ENCODE peak calls at places on chromosomes 11 and 22, in eight cellular contexts. One of them, this sample, is unnamed.

GRCh38 chr11:117910941-117911630 is 18.1 kb downstream of the TMPRSS13 start:
- DNase-seq in activated T-cell treated with anti-CD3 and anti-CD28 coated beads for 48 hours: no peak
- DNase-seq in cardiac muscle cell: no peak
- DNase-seq in T-cell: no peak
- DNase-seq in iPS-NIHi11: no peak
- DNase-seq in astrocyte of the spinal cord: no peak
- DNase-seq in A549: no peak
- DNase-seq in uterus: no peak
- DNase-seq in this sample: no peak

GRCh38 chr22:31893460-31893859 is 50.9 kb upstream of the YWHAH start:
- DNase-seq in activated T-cell treated with anti-CD3 and anti-CD28 coated beads for 48 hours: no peak
- DNase-seq in cardiac muscle cell: peak; percentile 28
- DNase-seq in T-cell: no peak
- DNase-seq in iPS-NIHi11: no peak
- DNase-seq in astrocyte of the spinal cord: peak; percentile 49
- DNase-seq in A549: no peak
- DNase-seq in uterus: no peak
- DNase-seq in this sample: no peak

GRCh38 chr11:46330887-46331652 is 16.2 kb upstream of the DGKZ start:
- DNase-seq in activated T-cell treated with anti-CD3 and anti-CD28 coated beads for 48 hours: no peak
- DNase-seq in cardiac muscle cell: peak; percentile 34
- DNase-seq in T-cell: peak; percentile 49
- DNase-seq in iPS-NIHi11: no peak
- DNase-seq in astrocyte of the spinal cord: no peak
- DNase-seq in A549: no peak
- DNase-seq in uterus: no peak
- DNase-seq in this sample: peak; percentile 51

GRCh38 chr11:74672956-74673895 is 58.0 kb downstream of the CHRDL2 start:
- DNase-seq in activated T-cell treated with anti-CD3 and anti-CD28 coated beads for 48 hours: no peak
- DNase-seq in cardiac muscle cell: peak; percentile 98
- DNase-seq in T-cell: no peak
- DNase-seq in iPS-NIHi11: no peak
- DNase-seq in astrocyte of the spinal cord: peak; percentile 98
- DNase-seq in A549: peak; percentile 98
- DNase-seq in uterus: peak; percentile 98
- DNase-seq in this sample: no peak

GRCh38 chr22:17119481-17120202 is 1.5 kb downstream of the TMEM121B start:
- DNase-seq in activated T-cell treated with anti-CD3 and anti-CD28 coated beads for 48 hours: no peak
- DNase-seq in cardiac muscle cell: peak; percentile 38
- DNase-seq in T-cell: no peak
- DNase-seq in iPS-NIHi11: peak; percentile 78
- DNase-seq in astrocyte of the spinal cord: no peak
- DNase-seq in A549: peak; percentile 59
- DNase-seq in uterus: no peak
- DNase-seq in this sample: no peak

GRCh38 chr22:50696799-50697561 is 24.4 kb downstream of the SHANK3 start:
- DNase-seq in activated T-cell treated with anti-CD3 and anti-CD28 coated beads for 48 hours: no peak
- DNase-seq in cardiac muscle cell: peak; percentile 39
- DNase-seq in T-cell: no peak
- DNase-seq in iPS-NIHi11: peak; percentile 88
- DNase-seq in astrocyte of the spinal cord: no peak
- DNase-seq in A549: no peak
- DNase-seq in uterus: no peak
- DNase-seq in this sample: no peak

GRCh38 chr11:130608267-130608666 is 159.8 kb downstream of the ADAMTS15 start:
- DNase-seq in activated T-cell treated with anti-CD3 and anti-CD28 coated beads for 48 hours: no peak
- DNase-seq in cardiac muscle cell: no peak
- DNase-seq in T-cell: no peak
- DNase-seq in iPS-NIHi11: no peak
- DNase-seq in astrocyte of the spinal cord: no peak
- DNase-seq in A549: no peak
- DNase-seq in uterus: no peak
- DNase-seq in this sample: no peak

GRCh38 chr11:16820324-16821092 is 82.1 kb downstream of the C11orf58 start:
- DNase-seq in activated T-cell treated with anti-CD3 and anti-CD28 coated beads for 48 hours: peak; percentile 67
- DNase-seq in cardiac muscle cell: peak; percentile 86
- DNase-seq in T-cell: peak; percentile 47
- DNase-seq in iPS-NIHi11: peak; percentile 81
- DNase-seq in astrocyte of the spinal cord: peak; percentile 80
- DNase-seq in A549: peak; percentile 77
- DNase-seq in uterus: peak; percentile 54
- DNase-seq in this sample: peak; percentile 17

GRCh38 chr22:23062616-23063538 is 7.4 kb upstream of the GNAZ start:
- DNase-seq in activated T-cell treated with anti-CD3 and anti-CD28 coated beads for 48 hours: no peak
- DNase-seq in cardiac muscle cell: no peak
- DNase-seq in T-cell: no peak
- DNase-seq in iPS-NIHi11: no peak
- DNase-seq in astrocyte of the spinal cord: no peak
- DNase-seq in A549: no peak
- DNase-seq in uterus: no peak
- DNase-seq in this sample: no peak

GRCh38 chr11:776459-777287 is 614 bp downstream of the GATD1 start:
- DNase-seq in activated T-cell treated with anti-CD3 and anti-CD28 coated beads for 48 hours: no peak
- DNase-seq in cardiac muscle cell: peak; percentile 39
- DNase-seq in T-cell: no peak
- DNase-seq in iPS-NIHi11: peak; percentile 97
- DNase-seq in astrocyte of the spinal cord: no peak
- DNase-seq in A549: no peak
- DNase-seq in uterus: no peak
- DNase-seq in this sample: no peak

GRCh38 chr22:44448271-44448780 is 49.7 kb downstream of the RTL6 start:
- DNase-seq in activated T-cell treated with anti-CD3 and anti-CD28 coated beads for 48 hours: no peak
- DNase-seq in cardiac muscle cell: peak; percentile 97
- DNase-seq in T-cell: no peak
- DNase-seq in iPS-NIHi11: no peak
- DNase-seq in astrocyte of the spinal cord: peak; percentile 96
- DNase-seq in A549: peak; percentile 83
- DNase-seq in uterus: peak; percentile 66
- DNase-seq in this sample: no peak

GRCh38 chr11:85826096-85826855 is 15.3 kb upstream of the SYTL2 start:
- DNase-seq in activated T-cell treated with anti-CD3 and anti-CD28 coated beads for 48 hours: no peak
- DNase-seq in cardiac muscle cell: peak; percentile 35
- DNase-seq in T-cell: no peak
- DNase-seq in iPS-NIHi11: peak; percentile 46
- DNase-seq in astrocyte of the spinal cord: peak; percentile 39
- DNase-seq in A549: peak; percentile 58
- DNase-seq in uterus: peak; percentile 57
- DNase-seq in this sample: no peak

GRCh38 chr11:1864216-1864615 is 11.3 kb downstream of the LSP1 start:
- DNase-seq in activated T-cell treated with anti-CD3 and anti-CD28 coated beads for 48 hours: no peak
- DNase-seq in cardiac muscle cell: peak; percentile 36
- DNase-seq in T-cell: no peak
- DNase-seq in iPS-NIHi11: no peak
- DNase-seq in astrocyte of the spinal cord: no peak
- DNase-seq in A549: no peak
- DNase-seq in uterus: no peak
- DNase-seq in this sample: no peak

GRCh38 chr11:135008001-135008405 is 596.0 kb upstream of the B3GAT1 start:
- DNase-seq in activated T-cell treated with anti-CD3 and anti-CD28 coated beads for 48 hours: no peak
- DNase-seq in cardiac muscle cell: no peak
- DNase-seq in T-cell: no peak
- DNase-seq in iPS-NIHi11: no peak
- DNase-seq in astrocyte of the spinal cord: no peak
- DNase-seq in A549: no peak
- DNase-seq in uterus: no peak
- DNase-seq in this sample: no peak

GRCh38 chr22:40385041-40385782 is 14.8 kb downstream of the SGSM3 start:
- DNase-seq in activated T-cell treated with anti-CD3 and anti-CD28 coated beads for 48 hours: no peak
- DNase-seq in cardiac muscle cell: no peak
- DNase-seq in T-cell: peak; percentile 35
- DNase-seq in iPS-NIHi11: no peak
- DNase-seq in astrocyte of the spinal cord: no peak
- DNase-seq in A549: no peak
- DNase-seq in uterus: no peak
- DNase-seq in this sample: peak; percentile 30

GRCh38 chr22:26967282-26967681 is 309.9 kb downstream of the MIAT start:
- DNase-seq in activated T-cell treated with anti-CD3 and anti-CD28 coated beads for 48 hours: no peak
- DNase-seq in cardiac muscle cell: no peak
- DNase-seq in T-cell: no peak
- DNase-seq in iPS-NIHi11: no peak
- DNase-seq in astrocyte of the spinal cord: no peak
- DNase-seq in A549: no peak
- DNase-seq in uterus: no peak
- DNase-seq in this sample: no peak

GRCh38 chr11:86515297-86516094 is 140.8 kb downstream of the CCDC81 start:
- DNase-seq in activated T-cell treated with anti-CD3 and anti-CD28 coated beads for 48 hours: no peak
- DNase-seq in cardiac muscle cell: peak; percentile 67
- DNase-seq in T-cell: no peak
- DNase-seq in iPS-NIHi11: peak; percentile 23
- DNase-seq in astrocyte of the spinal cord: peak; percentile 90
- DNase-seq in A549: no peak
- DNase-seq in uterus: peak; percentile 56
- DNase-seq in this sample: no peak

GRCh38 chr11:90318651-90319050 is 95.8 kb upstream of the CHORDC1 start:
- DNase-seq in activated T-cell treated with anti-CD3 and anti-CD28 coated beads for 48 hours: no peak
- DNase-seq in cardiac muscle cell: no peak
- DNase-seq in T-cell: no peak
- DNase-seq in iPS-NIHi11: no peak
- DNase-seq in astrocyte of the spinal cord: no peak
- DNase-seq in A549: no peak
- DNase-seq in uterus: no peak
- DNase-seq in this sample: no peak

GRCh38 chr11:58999291-58999680 is 60.0 kb downstream of the GLYATL1 start:
- DNase-seq in activated T-cell treated with anti-CD3 and anti-CD28 coated beads for 48 hours: no peak
- DNase-seq in cardiac muscle cell: no peak
- DNase-seq in T-cell: no peak
- DNase-seq in iPS-NIHi11: no peak
- DNase-seq in astrocyte of the spinal cord: no peak
- DNase-seq in A549: no peak
- DNase-seq in uterus: no peak
- DNase-seq in this sample: no peak

GRCh38 chr11:75288846-75289760 is 48.5 kb downstream of the TPBGL start:
- DNase-seq in activated T-cell treated with anti-CD3 and anti-CD28 coated beads for 48 hours: no peak
- DNase-seq in cardiac muscle cell: no peak
- DNase-seq in T-cell: no peak
- DNase-seq in iPS-NIHi11: no peak
- DNase-seq in astrocyte of the spinal cord: no peak
- DNase-seq in A549: no peak
- DNase-seq in uterus: no peak
- DNase-seq in this sample: no peak

GRCh38 chr22:32309585-32310251 is 47.9 kb upstream of the RFPL3 start:
- DNase-seq in activated T-cell treated with anti-CD3 and anti-CD28 coated beads for 48 hours: no peak
- DNase-seq in cardiac muscle cell: no peak
- DNase-seq in T-cell: no peak
- DNase-seq in iPS-NIHi11: peak; percentile 44
- DNase-seq in astrocyte of the spinal cord: no peak
- DNase-seq in A549: no peak
- DNase-seq in uterus: no peak
- DNase-seq in this sample: no peak

GRCh38 chr22:44755000-44755399 is 2.6 kb downstream of the ARHGAP8 start:
- DNase-seq in activated T-cell treated with anti-CD3 and anti-CD28 coated beads for 48 hours: no peak
- DNase-seq in cardiac muscle cell: no peak
- DNase-seq in T-cell: no peak
- DNase-seq in iPS-NIHi11: no peak
- DNase-seq in astrocyte of the spinal cord: no peak
- DNase-seq in A549: no peak
- DNase-seq in uterus: no peak
- DNase-seq in this sample: no peak

GRCh38 chr11:126938718-126939117 is 61.9 kb downstream of the KIRREL3 start:
- DNase-seq in activated T-cell treated with anti-CD3 and anti-CD28 coated beads for 48 hours: no peak
- DNase-seq in cardiac muscle cell: no peak
- DNase-seq in T-cell: no peak
- DNase-seq in iPS-NIHi11: no peak
- DNase-seq in astrocyte of the spinal cord: no peak
- DNase-seq in A549: no peak
- DNase-seq in uterus: no peak
- DNase-seq in this sample: no peak

GRCh38 chr11:14542384-14542783 is 22.2 kb upstream of the PSMA1 start:
- DNase-seq in activated T-cell treated with anti-CD3 and anti-CD28 coated beads for 48 hours: no peak
- DNase-seq in cardiac muscle cell: no peak
- DNase-seq in T-cell: no peak
- DNase-seq in iPS-NIHi11: no peak
- DNase-seq in astrocyte of the spinal cord: no peak
- DNase-seq in A549: no peak
- DNase-seq in uterus: no peak
- DNase-seq in this sample: no peak

GRCh38 chr11:88689548-88690240 is 352.2 kb upstream of the CTSC start:
- DNase-seq in activated T-cell treated with anti-CD3 and anti-CD28 coated beads for 48 hours: no peak
- DNase-seq in cardiac muscle cell: no peak
- DNase-seq in T-cell: no peak
- DNase-seq in iPS-NIHi11: no peak
- DNase-seq in astrocyte of the spinal cord: no peak
- DNase-seq in A549: no peak
- DNase-seq in uterus: no peak
- DNase-seq in this sample: no peak

GRCh38 chr11:68266936-68267880 is 4.6 kb downstream of the C11orf24 start:
- DNase-seq in activated T-cell treated with anti-CD3 and anti-CD28 coated beads for 48 hours: no peak
- DNase-seq in cardiac muscle cell: peak; percentile 26
- DNase-seq in T-cell: no peak
- DNase-seq in iPS-NIHi11: no peak
- DNase-seq in astrocyte of the spinal cord: no peak
- DNase-seq in A549: no peak
- DNase-seq in uterus: no peak
- DNase-seq in this sample: no peak

GRCh38 chr22:27720860-27721259 is 80.7 kb downstream of the MN1 start:
- DNase-seq in activated T-cell treated with anti-CD3 and anti-CD28 coated beads for 48 hours: no peak
- DNase-seq in cardiac muscle cell: no peak
- DNase-seq in T-cell: no peak
- DNase-seq in iPS-NIHi11: no peak
- DNase-seq in astrocyte of the spinal cord: no peak
- DNase-seq in A549: no peak
- DNase-seq in uterus: no peak
- DNase-seq in this sample: no peak

GRCh38 chr11:64262271-64263002 is 11.1 kb downstream of the PLCB3 start:
- DNase-seq in activated T-cell treated with anti-CD3 and anti-CD28 coated beads for 48 hours: no peak
- DNase-seq in cardiac muscle cell: no peak
- DNase-seq in T-cell: no peak
- DNase-seq in iPS-NIHi11: no peak
- DNase-seq in astrocyte of the spinal cord: no peak
- DNase-seq in A549: no peak
- DNase-seq in uterus: no peak
- DNase-seq in this sample: no peak

GRCh38 chr22:41094036-41094435 is 1.6 kb downstream of the EP300 start:
- DNase-seq in activated T-cell treated with anti-CD3 and anti-CD28 coated beads for 48 hours: no peak
- DNase-seq in cardiac muscle cell: peak; percentile 40
- DNase-seq in T-cell: no peak
- DNase-seq in iPS-NIHi11: no peak
- DNase-seq in astrocyte of the spinal cord: peak; percentile 37
- DNase-seq in A549: peak; percentile 21
- DNase-seq in uterus: no peak
- DNase-seq in this sample: peak; percentile 10

GRCh38 chr11:84558085-84558905 is 1068.8 kb downstream of the DLG2 start:
- DNase-seq in activated T-cell treated with anti-CD3 and anti-CD28 coated beads for 48 hours: no peak
- DNase-seq in cardiac muscle cell: peak; percentile 65
- DNase-seq in T-cell: no peak
- DNase-seq in iPS-NIHi11: peak; percentile 32
- DNase-seq in astrocyte of the spinal cord: peak; percentile 64
- DNase-seq in A549: peak; percentile 77
- DNase-seq in uterus: no peak
- DNase-seq in this sample: no peak

GRCh38 chr22:25780673-25781072 is 38.7 kb downstream of the MYO18B start:
- DNase-seq in activated T-cell treated with anti-CD3 and anti-CD28 coated beads for 48 hours: no peak
- DNase-seq in cardiac muscle cell: peak; percentile 53
- DNase-seq in T-cell: no peak
- DNase-seq in iPS-NIHi11: no peak
- DNase-seq in astrocyte of the spinal cord: no peak
- DNase-seq in A549: no peak
- DNase-seq in uterus: no peak
- DNase-seq in this sample: no peak